ENCODE peak calls at places on chromosome 22, in ten cellular contexts. S, A, E, Z, R, H, U, C, I and F are unnamed samples.
A peak's percentile ranks its signal among the peaks of the same experiment; 100 is the strongest.

GRCh38 chr22:21573293-21573734 is 5.8 kb downstream of the UBE2L3 start:
- DNase-seq in R (no peak), U (no peak), C (no peak), H (no peak), A (no peak), I (no peak), E (no peak), S (no peak), Z (no peak), F (no peak)

GRCh38 chr22:17140826-17141771 is 18.0 kb downstream of the HDHD5 start:
- DNase-seq in A (no peak), E (no peak), H (peak; percentile 46), R (no peak), S (no peak), U (no peak), Z (no peak), C (no peak), I (no peak), F (no peak)

GRCh38 chr22:45462034-45462655 is 40.5 kb upstream of the FBLN1 start:
- DNase-seq in R (no peak), E (no peak), Z (no peak), C (no peak), I (no peak), S (no peak), A (no peak), U (no peak), H (no peak), F (no peak)

GRCh38 chr22:28843633-28844032 is 39.7 kb upstream of the ZNRF3 start:
- DNase-seq in C (no peak), I (no peak), H (no peak), R (no peak), A (no peak), E (no peak), S (no peak), Z (no peak), U (no peak), F (no peak)

GRCh38 chr22:48695731-48696305 is 1131.9 kb downstream of the BRD1 start:
- DNase-seq in Z (no peak), E (no peak), H (no peak), A (no peak), S (no peak), U (no peak), R (no peak), I (no peak), C (no peak), F (no peak)

GRCh38 chr22:31987180-31987579 is 42.8 kb downstream of the YWHAH start:
- DNase-seq in A (no peak), S (no peak), C (peak; percentile 70), E (no peak), H (no peak), U (no peak), Z (no peak), R (no peak), I (no peak), F (no peak)

GRCh38 chr22:27843441-27843840 is 41.9 kb upstream of the MN1 start:
- DNase-seq in I (no peak), A (no peak), H (no peak), Z (no peak), E (no peak), U (no peak), S (no peak), C (no peak), R (peak; percentile 58), F (no peak)

GRCh38 chr22:19802881-19803735 is 42.5 kb downstream of the TBX1 start:
- DNase-seq in A (no peak), H (no peak), Z (peak; percentile 60), R (no peak), U (peak; percentile 10), E (no peak), S (no peak), I (no peak), C (no peak), F (no peak)

GRCh38 chr22:20249797-20250354 is 18.2 kb downstream of the RTN4R start:
- DNase-seq in E (peak; percentile 16), Z (no peak), S (peak; percentile 30), U (no peak), H (no peak), R (no peak), A (peak; percentile 39), I (peak; percentile 53), C (no peak), F (no peak)

GRCh38 chr22:33785283-33785991 is 134.8 kb downstream of the LARGE1 start:
- DNase-seq in C (no peak), U (no peak), E (no peak), I (no peak), H (no peak), R (no peak), A (peak; percentile 88), S (peak; percentile 46), Z (no peak), F (no peak)

GRCh38 chr22:50246242-50247175 is 1.7 kb upstream of the TUBGCP6 start:
- DNase-seq in R (no peak), C (no peak), S (no peak), U (no peak), E (no peak), A (no peak), I (no peak), H (no peak), Z (no peak), F (no peak)

GRCh38 chr22:50242406-50242949 is 2.3 kb downstream of the TUBGCP6 start:
- DNase-seq in A (no peak), Z (no peak), R (no peak), H (no peak), E (no peak), S (no peak), C (no peak), I (no peak), U (no peak), F (no peak)

GRCh38 chr22:50245214-50246072 is 620 bp upstream of the TUBGCP6 start:
- DNase-seq in E (no peak), S (no peak), U (no peak), C (no peak), Z (no peak), I (no peak), A (no peak), R (no peak), H (no peak), F (no peak)

GRCh38 chr22:50243704-50244419 is 961 bp downstream of the TUBGCP6 start:
- DNase-seq in E (no peak), H (no peak), R (no peak), A (peak; percentile 16), S (no peak), I (no peak), U (no peak), C (no peak), Z (no peak), F (no peak)

GRCh38 chr22:50244420-50245213 is at the start of gene TUBGCP6:
- DNase-seq in S (peak; percentile 91), H (peak; percentile 96), I (peak; percentile 98), R (peak; percentile 95), U (peak; percentile 97), Z (peak; percentile 98), C (peak; percentile 98), A (peak; percentile 91), E (peak; percentile 91), F (peak; percentile 86)
- TF ChIP-seq CTCF in S (no peak), H (peak; percentile 22), I (peak; percentile 27), R (peak; percentile 45), U (peak; percentile 47), Z (peak; percentile 21), C (peak; percentile 19), A (no peak), E (peak; percentile 70), F (peak; percentile 27)

DNA sequence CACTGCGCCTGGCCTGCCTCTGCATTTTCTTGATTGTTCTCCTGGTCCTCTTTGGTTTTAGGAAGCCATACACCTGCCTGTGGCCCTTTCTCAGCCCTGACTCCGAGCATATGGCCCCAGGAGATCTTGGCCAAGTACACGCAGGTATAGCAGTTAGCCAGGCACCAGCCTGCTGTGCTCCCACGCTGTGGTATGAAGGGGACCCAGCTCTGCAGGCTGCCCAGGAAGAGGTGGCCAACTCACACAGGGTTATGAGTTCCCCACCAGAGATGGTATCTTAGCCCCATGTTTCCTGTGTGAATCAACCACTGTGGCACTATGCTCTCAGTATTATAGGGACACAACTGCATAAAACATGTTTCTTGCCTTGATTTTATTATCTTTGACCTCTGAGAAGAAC is 31.1 kb downstream of the SGSM3 start:
- DNase-seq in I (no peak), A (no peak), H (no peak), S (no peak), U (no peak), Z (no peak), C (peak; percentile 56), E (no peak), R (no peak), F (peak; percentile 63)
- H3K4me3 ChIP-seq in I (no peak overlapping the region), A (no peak overlapping the region), H (no peak overlapping the region), S (no peak overlapping the region), U (no peak overlapping the region), Z (no peak overlapping the region), C (no peak overlapping the region), E (no peak overlapping the region), R (no peak overlapping the region), F (peak overlapping the region; percentile 12)

GRCh38 chr22:39181778-39182177 is 29.3 kb upstream of the CBX7 start:
- DNase-seq in E (no peak), A (no peak), H (no peak), C (no peak), U (no peak), I (no peak), S (no peak), R (no peak), Z (no peak), F (no peak)

GRCh38 chr22:39183991-39184585 is 31.6 kb upstream of the CBX7 start:
- DNase-seq in S (peak; percentile 80), E (no peak), U (no peak), C (no peak), H (peak; percentile 55), R (no peak), A (peak; percentile 63), Z (peak; percentile 62), I (no peak), F (no peak)

GRCh38 chr22:39185601-39186012 is 33.1 kb upstream of the CBX7 start:
- DNase-seq in C (no peak), U (peak; percentile 80), I (peak; percentile 71), H (peak; percentile 68), Z (peak; percentile 73), S (peak; percentile 94), R (peak; percentile 93), E (no peak), A (peak; percentile 49), F (no peak)

GRCh38 chr22:39182478-39183030 is 30.1 kb upstream of the CBX7 start:
- DNase-seq in E (no peak), I (no peak), Z (no peak), R (no peak), S (peak; percentile 23), A (no peak), C (no peak), H (no peak), U (no peak), F (no peak)

GRCh38 chr22:39184586-39185577 is 32.4 kb upstream of the CBX7 start:
- DNase-seq in C (no peak), R (no peak), H (peak; percentile 53), A (no peak), E (no peak), S (peak; percentile 45), U (no peak), I (no peak), Z (peak; percentile 46), F (no peak)
- H3K27ac ChIP-seq in C (peak overlapping the region; percentile 65), R (peak overlapping the region; percentile 78), H (no peak overlapping the region), A (peak overlapping the region; percentile 44), E (peak overlapping the region; percentile 73), S (peak overlapping the region; percentile 86), U (peak overlapping the region; percentile 77), I (peak overlapping the region; percentile 67), Z (peak overlapping the region; percentile 85), F (no peak overlapping the region)

DNA sequence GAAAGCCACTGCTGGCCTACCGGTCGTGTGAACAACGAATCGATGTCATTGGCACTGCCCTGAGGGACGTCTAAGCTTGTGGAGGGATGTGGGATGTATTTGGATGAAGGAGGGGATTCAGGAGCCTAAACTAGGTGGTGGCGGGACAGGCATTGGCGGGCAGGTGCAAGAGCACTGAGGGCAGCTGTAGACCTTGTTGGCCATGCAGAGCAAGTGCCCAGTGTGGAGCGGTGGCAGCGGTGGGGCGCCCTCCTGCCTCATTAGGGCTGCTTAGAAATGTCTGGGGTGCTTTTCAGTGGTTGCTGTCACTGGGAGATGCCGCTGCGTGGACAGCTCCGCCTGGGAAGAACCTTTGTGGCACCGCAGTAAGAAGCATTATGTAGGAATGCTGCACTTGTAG is 220.2 kb downstream of the TBC1D22A start:
- DNase-seq in C (peak; percentile 34), A (no peak), Z (no peak), H (no peak), I (no peak), S (no peak), U (no peak), E (no peak), R (no peak), F (no peak)
- TF ChIP-seq CTCF in C (no peak), A (no peak), Z (no peak), H (no peak), I (no peak), S (no peak), U (no peak), E (no peak), R (no peak), F (no peak)